ENCODE peak calls at places on chromosomes 6 and 20, in six cellular contexts. One of them, this sample, is unnamed.
A peak's percentile ranks its signal among the peaks of the same experiment; 100 is the strongest.

GRCh38 chr6:29887330-29887818 is 55.0 kb upstream of the HLA-A start:
- DNase-seq in left ventricle myocardium inferior: peak; percentile 36
- DNase-seq in fibroblast of lung: peak; percentile 38
- DNase-seq in CD8-positive, alpha-beta T cell: peak; percentile 62
- DNase-seq in SJCRH30: no peak
- DNase-seq in transverse colon: peak; percentile 74
- DNase-seq in this sample: peak; percentile 64

GRCh38 chr6:107185570-107185969 is 70.3 kb upstream of the BEND3 start:
- DNase-seq in left ventricle myocardium inferior: no peak
- DNase-seq in fibroblast of lung: peak; percentile 41
- DNase-seq in CD8-positive, alpha-beta T cell: no peak
- DNase-seq in SJCRH30: no peak
- DNase-seq in transverse colon: no peak
- DNase-seq in this sample: peak; percentile 12

GRCh38 chr6:2862712-2863174 is 21.1 kb upstream of the SERPINB1 start:
- DNase-seq in left ventricle myocardium inferior: no peak
- DNase-seq in fibroblast of lung: no peak
- DNase-seq in CD8-positive, alpha-beta T cell: peak; percentile 35
- DNase-seq in SJCRH30: peak; percentile 11
- DNase-seq in transverse colon: no peak
- DNase-seq in this sample: no peak

GRCh38 chr6:169092375-169092774 is 161.3 kb downstream of the THBS2 start:
- DNase-seq in left ventricle myocardium inferior: no peak
- DNase-seq in fibroblast of lung: peak; percentile 56
- DNase-seq in CD8-positive, alpha-beta T cell: no peak
- DNase-seq in SJCRH30: no peak
- DNase-seq in transverse colon: no peak
- DNase-seq in this sample: peak; percentile 22

GRCh38 chr20:6489361-6490154 is 277.9 kb upstream of the BMP2 start:
- DNase-seq in left ventricle myocardium inferior: no peak
- DNase-seq in fibroblast of lung: peak; percentile 89
- DNase-seq in CD8-positive, alpha-beta T cell: no peak
- DNase-seq in SJCRH30: no peak
- DNase-seq in transverse colon: no peak
- DNase-seq in this sample: no peak

GRCh38 chr6:108277831-108278230 is 17.0 kb upstream of the SNX3 start:
- DNase-seq in left ventricle myocardium inferior: no peak
- DNase-seq in fibroblast of lung: no peak
- DNase-seq in CD8-positive, alpha-beta T cell: no peak
- DNase-seq in SJCRH30: no peak
- DNase-seq in transverse colon: no peak
- DNase-seq in this sample: no peak

GRCh38 chr6:53107091-53107490 is 41.5 kb downstream of the GCM1 start:
- DNase-seq in left ventricle myocardium inferior: no peak
- DNase-seq in fibroblast of lung: peak; percentile 21
- DNase-seq in CD8-positive, alpha-beta T cell: no peak
- DNase-seq in SJCRH30: no peak
- DNase-seq in transverse colon: no peak
- DNase-seq in this sample: peak; percentile 79

GRCh38 chr6:31345026-31345730 is 11.8 kb downstream of the HLA-B start:
- DNase-seq in left ventricle myocardium inferior: no peak
- DNase-seq in fibroblast of lung: no peak
- DNase-seq in CD8-positive, alpha-beta T cell: no peak
- DNase-seq in SJCRH30: no peak
- DNase-seq in transverse colon: no peak
- DNase-seq in this sample: no peak

GRCh38 chr20:41738584-41739193 is 120.5 kb upstream of the CHD6 start:
- DNase-seq in left ventricle myocardium inferior: peak; percentile 41
- DNase-seq in fibroblast of lung: peak; percentile 43
- DNase-seq in CD8-positive, alpha-beta T cell: no peak
- DNase-seq in SJCRH30: peak; percentile 64
- DNase-seq in transverse colon: peak; percentile 35
- DNase-seq in this sample: peak; percentile 75

GRCh38 chr6:34386316-34387137 is 5.9 kb downstream of the NUDT3 start:
- DNase-seq in left ventricle myocardium inferior: no peak
- DNase-seq in fibroblast of lung: peak; percentile 89
- DNase-seq in CD8-positive, alpha-beta T cell: no peak
- DNase-seq in SJCRH30: peak; percentile 12
- DNase-seq in transverse colon: no peak
- DNase-seq in this sample: peak; percentile 93

GRCh38 chr6:130118236-130118635 is 99.9 kb downstream of the L3MBTL3 start:
- DNase-seq in left ventricle myocardium inferior: no peak
- DNase-seq in fibroblast of lung: no peak
- DNase-seq in CD8-positive, alpha-beta T cell: no peak
- DNase-seq in SJCRH30: no peak
- DNase-seq in transverse colon: no peak
- DNase-seq in this sample: no peak

GRCh38 chr6:77650098-77650663 is 2.7 kb upstream of the MEI4 start:
- DNase-seq in left ventricle myocardium inferior: peak; percentile 31
- DNase-seq in fibroblast of lung: no peak
- DNase-seq in CD8-positive, alpha-beta T cell: no peak
- DNase-seq in SJCRH30: no peak
- DNase-seq in transverse colon: peak; percentile 8
- DNase-seq in this sample: no peak

GRCh38 chr6:84764332-84765049 is at the start of gene TBX18:
- DNase-seq in left ventricle myocardium inferior: peak; percentile 92
- DNase-seq in fibroblast of lung: peak; percentile 95
- DNase-seq in CD8-positive, alpha-beta T cell: no peak
- DNase-seq in SJCRH30: peak; percentile 96
- DNase-seq in transverse colon: peak; percentile 80
- DNase-seq in this sample: peak; percentile 100

GRCh38 chr6:100948381-100949133 is 67.4 kb upstream of the ASCC3 start:
- DNase-seq in left ventricle myocardium inferior: no peak
- DNase-seq in fibroblast of lung: no peak
- DNase-seq in CD8-positive, alpha-beta T cell: no peak
- DNase-seq in SJCRH30: peak; percentile 53
- DNase-seq in transverse colon: no peak
- DNase-seq in this sample: no peak

GRCh38 chr6:100177956-100178355 is 183.9 kb upstream of the MCHR2 start:
- DNase-seq in left ventricle myocardium inferior: no peak
- DNase-seq in fibroblast of lung: peak; percentile 25
- DNase-seq in CD8-positive, alpha-beta T cell: no peak
- DNase-seq in SJCRH30: no peak
- DNase-seq in transverse colon: no peak
- DNase-seq in this sample: peak; percentile 37

GRCh38 chr20:9200620-9201019 is 131.7 kb downstream of the PLCB4 start:
- DNase-seq in left ventricle myocardium inferior: no peak
- DNase-seq in fibroblast of lung: peak; percentile 42
- DNase-seq in CD8-positive, alpha-beta T cell: no peak
- DNase-seq in SJCRH30: no peak
- DNase-seq in transverse colon: no peak
- DNase-seq in this sample: peak; percentile 64

GRCh38 chr20:60054716-60055371 is 96.6 kb downstream of the CDH26 start:
- DNase-seq in left ventricle myocardium inferior: no peak
- DNase-seq in fibroblast of lung: no peak
- DNase-seq in CD8-positive, alpha-beta T cell: no peak
- DNase-seq in SJCRH30: no peak
- DNase-seq in transverse colon: no peak
- DNase-seq in this sample: no peak

DNA sequence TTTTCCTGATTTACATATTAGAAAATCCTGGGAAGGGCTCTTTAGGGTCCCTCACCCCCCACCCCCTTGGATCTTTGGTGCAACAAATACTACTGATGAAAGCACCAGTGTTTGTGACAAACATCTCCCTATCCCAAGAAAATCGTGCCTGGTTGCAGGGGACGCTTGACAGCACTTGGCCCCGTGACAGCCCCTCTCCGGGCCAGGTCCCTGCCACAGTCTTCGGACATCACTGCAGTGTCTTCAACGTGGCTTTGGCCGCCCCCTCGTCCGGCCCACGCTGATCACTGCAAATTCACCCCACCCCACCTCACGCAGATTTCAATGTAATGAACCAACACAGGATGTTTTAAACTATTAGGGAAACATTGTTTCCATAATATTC is 43.3 kb downstream of the GNAS start:
- DNase-seq in left ventricle myocardium inferior: no peak
- DNase-seq in fibroblast of lung: no peak
- DNase-seq in CD8-positive, alpha-beta T cell: no peak
- DNase-seq in SJCRH30: no peak
- DNase-seq in transverse colon: no peak
- DNase-seq in this sample: peak; percentile 48
- H3K4me1 ChIP-seq in left ventricle myocardium inferior: peaks cover 84% of the 10 kb centered on the region
- H3K4me1 ChIP-seq in fibroblast of lung: peaks cover 23% of the 10 kb centered on the region
- H3K4me1 ChIP-seq in CD8-positive, alpha-beta T cell: peaks cover 48% of the 10 kb centered on the region
- H3K4me1 ChIP-seq in SJCRH30: peaks cover 23% of the 10 kb centered on the region
- H3K4me1 ChIP-seq in transverse colon: peaks cover 23% of the 10 kb centered on the region
- H3K4me1 ChIP-seq in this sample: peaks cover 55% of the 10 kb centered on the region

GRCh38 chr6:44120692-44121443 is 6.4 kb downstream of the MRPL14 start:
- DNase-seq in left ventricle myocardium inferior: no peak
- DNase-seq in fibroblast of lung: no peak
- DNase-seq in CD8-positive, alpha-beta T cell: no peak
- DNase-seq in SJCRH30: no peak
- DNase-seq in transverse colon: no peak
- DNase-seq in this sample: no peak

GRCh38 chr6:44117397-44118128 is 9.7 kb downstream of the MRPL14 start:
- DNase-seq in left ventricle myocardium inferior: no peak
- DNase-seq in fibroblast of lung: no peak
- DNase-seq in CD8-positive, alpha-beta T cell: no peak
- DNase-seq in SJCRH30: no peak
- DNase-seq in transverse colon: no peak
- DNase-seq in this sample: peak; percentile 26

GRCh38 chr6:44116643-44117382 is 10.4 kb downstream of the MRPL14 start:
- DNase-seq in left ventricle myocardium inferior: no peak
- DNase-seq in fibroblast of lung: peak; percentile 73
- DNase-seq in CD8-positive, alpha-beta T cell: no peak
- DNase-seq in SJCRH30: no peak
- DNase-seq in transverse colon: no peak
- DNase-seq in this sample: peak; percentile 94

GRCh38 chr6:44122821-44123220 is 4.4 kb downstream of the MRPL14 start:
- DNase-seq in left ventricle myocardium inferior: no peak
- DNase-seq in fibroblast of lung: peak; percentile 33
- DNase-seq in CD8-positive, alpha-beta T cell: no peak
- DNase-seq in SJCRH30: no peak
- DNase-seq in transverse colon: no peak
- DNase-seq in this sample: peak; percentile 28

DNA sequence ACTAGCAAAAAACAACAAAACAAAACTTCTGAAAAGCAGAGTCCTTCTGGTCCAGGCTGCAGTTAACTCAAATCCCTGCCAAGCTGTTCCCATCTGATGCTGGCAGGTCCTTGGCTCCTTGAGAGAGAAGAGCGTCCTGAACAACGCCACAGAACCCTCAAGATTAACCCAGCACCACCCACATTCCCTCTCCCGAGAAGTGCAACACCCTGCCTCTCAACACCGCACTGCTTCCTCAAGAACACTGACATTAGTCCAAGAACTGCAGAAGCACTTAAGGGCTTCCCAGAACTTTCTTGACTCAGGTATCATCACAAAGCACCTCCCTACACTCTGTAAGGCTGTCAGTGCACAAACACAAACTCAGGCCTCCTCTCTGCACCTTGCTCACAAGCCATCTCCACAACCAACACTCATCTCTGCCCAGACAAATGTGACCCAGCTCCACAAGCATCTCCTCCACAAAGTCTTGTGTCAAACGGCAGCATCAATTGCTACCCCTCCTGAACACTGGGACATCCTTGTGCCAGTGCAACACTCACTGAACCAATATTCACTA is 7.5 kb downstream of the MRPL14 start:
- DNase-seq in left ventricle myocardium inferior: no peak
- DNase-seq in fibroblast of lung: no peak
- DNase-seq in CD8-positive, alpha-beta T cell: no peak
- DNase-seq in SJCRH30: no peak
- DNase-seq in transverse colon: no peak
- DNase-seq in this sample: peak; percentile 48
- H3K4me1 ChIP-seq in left ventricle myocardium inferior: peaks cover 90% of the 10 kb centered on the region
- H3K4me1 ChIP-seq in fibroblast of lung: peaks cover 18% of the 10 kb centered on the region
- H3K4me1 ChIP-seq in CD8-positive, alpha-beta T cell: peaks cover 46% of the 10 kb centered on the region
- H3K4me1 ChIP-seq in SJCRH30: peaks cover 6% of the 10 kb centered on the region
- H3K4me1 ChIP-seq in transverse colon: peaks cover 43% of the 10 kb centered on the region
- H3K4me1 ChIP-seq in this sample: peaks cover 82% of the 10 kb centered on the region

GRCh38 chr20:19993937-19994667 is 23.1 kb upstream of the NAA20 start:
- DNase-seq in left ventricle myocardium inferior: peak; percentile 49
- DNase-seq in fibroblast of lung: peak; percentile 39
- DNase-seq in CD8-positive, alpha-beta T cell: no peak
- DNase-seq in SJCRH30: peak; percentile 84
- DNase-seq in transverse colon: no peak
- DNase-seq in this sample: peak; percentile 63

GRCh38 chr20:19991826-19992225 is 25.3 kb upstream of the NAA20 start:
- DNase-seq in left ventricle myocardium inferior: no peak
- DNase-seq in fibroblast of lung: no peak
- DNase-seq in CD8-positive, alpha-beta T cell: no peak
- DNase-seq in SJCRH30: no peak
- DNase-seq in transverse colon: no peak
- DNase-seq in this sample: no peak

GRCh38 chr20:19992996-19993908 is 23.9 kb upstream of the NAA20 start:
- DNase-seq in left ventricle myocardium inferior: no peak
- DNase-seq in fibroblast of lung: peak; percentile 78
- DNase-seq in CD8-positive, alpha-beta T cell: no peak
- DNase-seq in SJCRH30: peak; percentile 95
- DNase-seq in transverse colon: no peak
- DNase-seq in this sample: peak; percentile 90

GRCh38 chr20:19996970-19997369 is 20.2 kb upstream of the NAA20 start:
- DNase-seq in left ventricle myocardium inferior: no peak
- DNase-seq in fibroblast of lung: peak; percentile 55
- DNase-seq in CD8-positive, alpha-beta T cell: no peak
- DNase-seq in SJCRH30: no peak
- DNase-seq in transverse colon: no peak
- DNase-seq in this sample: no peak

GRCh38 chr20:19995220-19995863 is 21.8 kb upstream of the NAA20 start:
- DNase-seq in left ventricle myocardium inferior: no peak
- DNase-seq in fibroblast of lung: peak; percentile 75
- DNase-seq in CD8-positive, alpha-beta T cell: no peak
- DNase-seq in SJCRH30: no peak
- DNase-seq in transverse colon: no peak
- DNase-seq in this sample: peak; percentile 78
- H3K4me1 ChIP-seq in left ventricle myocardium inferior: peaks cover 99% of the 10 kb centered on the region
- H3K4me1 ChIP-seq in fibroblast of lung: peaks cover 38% of the 10 kb centered on the region
- H3K4me1 ChIP-seq in CD8-positive, alpha-beta T cell: no peaks in the 10 kb centered on the region
- H3K4me1 ChIP-seq in SJCRH30: peaks cover 44% of the 10 kb centered on the region
- H3K4me1 ChIP-seq in transverse colon: peaks cover 21% of the 10 kb centered on the region
- H3K4me1 ChIP-seq in this sample: peaks cover 51% of the 10 kb centered on the region

GRCh38 chr6:156786652-156787051 is 9.5 kb downstream of the ARID1B start:
- DNase-seq in left ventricle myocardium inferior: no peak
- DNase-seq in fibroblast of lung: no peak
- DNase-seq in CD8-positive, alpha-beta T cell: no peak
- DNase-seq in SJCRH30: no peak
- DNase-seq in transverse colon: no peak
- DNase-seq in this sample: no peak

GRCh38 chr6:156780962-156781705 is 4.0 kb downstream of the ARID1B start:
- DNase-seq in left ventricle myocardium inferior: no peak
- DNase-seq in fibroblast of lung: no peak
- DNase-seq in CD8-positive, alpha-beta T cell: no peak
- DNase-seq in SJCRH30: no peak
- DNase-seq in transverse colon: no peak
- DNase-seq in this sample: peak; percentile 49

GRCh38 chr6:156782691-156783320 is 5.6 kb downstream of the ARID1B start:
- DNase-seq in left ventricle myocardium inferior: no peak
- DNase-seq in fibroblast of lung: no peak
- DNase-seq in CD8-positive, alpha-beta T cell: no peak
- DNase-seq in SJCRH30: no peak
- DNase-seq in transverse colon: no peak
- DNase-seq in this sample: peak; percentile 66

GRCh38 chr6:156781882-156782631 is 4.9 kb downstream of the ARID1B start:
- DNase-seq in left ventricle myocardium inferior: no peak
- DNase-seq in fibroblast of lung: peak; percentile 45
- DNase-seq in CD8-positive, alpha-beta T cell: no peak
- DNase-seq in SJCRH30: no peak
- DNase-seq in transverse colon: no peak
- DNase-seq in this sample: peak; percentile 50

GRCh38 chr6:156783958-156784357 is 6.8 kb downstream of the ARID1B start:
- DNase-seq in left ventricle myocardium inferior: no peak
- DNase-seq in fibroblast of lung: no peak
- DNase-seq in CD8-positive, alpha-beta T cell: no peak
- DNase-seq in SJCRH30: no peak
- DNase-seq in transverse colon: no peak
- DNase-seq in this sample: no peak
- H3K4me1 ChIP-seq in left ventricle myocardium inferior: peaks cover 78% of the 10 kb centered on the region
- H3K4me1 ChIP-seq in fibroblast of lung: peaks cover 6% of the 10 kb centered on the region
- H3K4me1 ChIP-seq in CD8-positive, alpha-beta T cell: peaks cover 43% of the 10 kb centered on the region
- H3K4me1 ChIP-seq in SJCRH30: peaks cover 13% of the 10 kb centered on the region
- H3K4me1 ChIP-seq in transverse colon: peaks cover 10% of the 10 kb centered on the region
- H3K4me1 ChIP-seq in this sample: peaks cover 32% of the 10 kb centered on the region